ENCODE peak calls at places on chromosomes 3 and 15, in nine cellular contexts. One of them, this sample, is unnamed.

GRCh38 chr3:81550415-81550814 is 211.0 kb downstream of the GBE1 start:
- DNase-seq in heart right ventricle: no peak
- DNase-seq in ovary: no peak
- DNase-seq in colonic mucosa: no peak
- DNase-seq in left ventricle myocardium inferior: no peak
- DNase-seq in heart left ventricle: no peak
- DNase-seq in esophagus muscularis mucosa: no peak
- DNase-seq in CD8-positive, alpha-beta T cell: no peak
- DNase-seq in Peyer's patch: no peak
- DNase-seq in this sample: no peak

GRCh38 chr3:149342413-149343340 is 9.2 kb upstream of the TM4SF18 start:
- DNase-seq in heart right ventricle: no peak
- DNase-seq in ovary: no peak
- DNase-seq in colonic mucosa: no peak
- DNase-seq in left ventricle myocardium inferior: no peak
- DNase-seq in heart left ventricle: no peak
- DNase-seq in esophagus muscularis mucosa: no peak
- DNase-seq in CD8-positive, alpha-beta T cell: no peak
- DNase-seq in Peyer's patch: no peak
- DNase-seq in this sample: no peak

GRCh38 chr3:49493901-49494300 is 23.8 kb downstream of the DAG1 start:
- DNase-seq in heart right ventricle: no peak
- DNase-seq in ovary: no peak
- DNase-seq in colonic mucosa: no peak
- DNase-seq in left ventricle myocardium inferior: no peak
- DNase-seq in heart left ventricle: no peak
- DNase-seq in esophagus muscularis mucosa: no peak
- DNase-seq in CD8-positive, alpha-beta T cell: no peak
- DNase-seq in Peyer's patch: no peak
- DNase-seq in this sample: no peak

GRCh38 chr3:42025388-42026138 is 63.7 kb upstream of the ULK4 start:
- DNase-seq in heart right ventricle: peak; percentile 78
- DNase-seq in ovary: peak; percentile 89
- DNase-seq in colonic mucosa: peak; percentile 86
- DNase-seq in left ventricle myocardium inferior: peak; percentile 91
- DNase-seq in heart left ventricle: peak; percentile 95
- DNase-seq in esophagus muscularis mucosa: peak; percentile 98
- DNase-seq in CD8-positive, alpha-beta T cell: no peak
- DNase-seq in Peyer's patch: peak; percentile 74
- DNase-seq in this sample: peak; percentile 72

GRCh38 chr3:169497567-169498257 is 165.8 kb downstream of the MECOM start:
- DNase-seq in heart right ventricle: no peak
- DNase-seq in ovary: no peak
- DNase-seq in colonic mucosa: no peak
- DNase-seq in left ventricle myocardium inferior: no peak
- DNase-seq in heart left ventricle: no peak
- DNase-seq in esophagus muscularis mucosa: no peak
- DNase-seq in CD8-positive, alpha-beta T cell: no peak
- DNase-seq in Peyer's patch: no peak
- DNase-seq in this sample: no peak

GRCh38 chr15:77038312-77039216 is 32.3 kb downstream of the TSPAN3 start:
- DNase-seq in heart right ventricle: no peak
- DNase-seq in ovary: no peak
- DNase-seq in colonic mucosa: no peak
- DNase-seq in left ventricle myocardium inferior: no peak
- DNase-seq in heart left ventricle: no peak
- DNase-seq in esophagus muscularis mucosa: no peak
- DNase-seq in CD8-positive, alpha-beta T cell: peak; percentile 48
- DNase-seq in Peyer's patch: no peak
- DNase-seq in this sample: no peak

GRCh38 chr15:100216177-100216576 is 125.6 kb downstream of the ADAMTS17 start:
- DNase-seq in heart right ventricle: peak; percentile 29
- DNase-seq in ovary: no peak
- DNase-seq in colonic mucosa: no peak
- DNase-seq in left ventricle myocardium inferior: no peak
- DNase-seq in heart left ventricle: no peak
- DNase-seq in esophagus muscularis mucosa: no peak
- DNase-seq in CD8-positive, alpha-beta T cell: no peak
- DNase-seq in Peyer's patch: no peak
- DNase-seq in this sample: no peak

GRCh38 chr15:56821721-56822425 is 88.6 kb upstream of the ZNF280D start:
- DNase-seq in heart right ventricle: peak; percentile 40
- DNase-seq in ovary: peak; percentile 40
- DNase-seq in colonic mucosa: peak; percentile 71
- DNase-seq in left ventricle myocardium inferior: peak; percentile 24
- DNase-seq in heart left ventricle: peak; percentile 61
- DNase-seq in esophagus muscularis mucosa: no peak
- DNase-seq in CD8-positive, alpha-beta T cell: peak; percentile 71
- DNase-seq in Peyer's patch: peak; percentile 24
- DNase-seq in this sample: peak; percentile 75

GRCh38 chr15:42140383-42141070 is 15.9 kb downstream of the PLA2G4F start:
- DNase-seq in heart right ventricle: no peak
- DNase-seq in ovary: no peak
- DNase-seq in colonic mucosa: no peak
- DNase-seq in left ventricle myocardium inferior: no peak
- DNase-seq in heart left ventricle: no peak
- DNase-seq in esophagus muscularis mucosa: no peak
- DNase-seq in CD8-positive, alpha-beta T cell: no peak
- DNase-seq in Peyer's patch: no peak
- DNase-seq in this sample: no peak

GRCh38 chr3:38738630-38739395 is 77.2 kb downstream of the SCN10A start:
- DNase-seq in heart right ventricle: no peak
- DNase-seq in ovary: no peak
- DNase-seq in colonic mucosa: peak; percentile 46
- DNase-seq in left ventricle myocardium inferior: no peak
- DNase-seq in heart left ventricle: no peak
- DNase-seq in esophagus muscularis mucosa: no peak
- DNase-seq in CD8-positive, alpha-beta T cell: no peak
- DNase-seq in Peyer's patch: no peak
- DNase-seq in this sample: peak; percentile 54

GRCh38 chr3:157335198-157335597 is 101.5 kb upstream of the PTX3 start:
- DNase-seq in heart right ventricle: no peak
- DNase-seq in ovary: no peak
- DNase-seq in colonic mucosa: no peak
- DNase-seq in left ventricle myocardium inferior: no peak
- DNase-seq in heart left ventricle: no peak
- DNase-seq in esophagus muscularis mucosa: no peak
- DNase-seq in CD8-positive, alpha-beta T cell: no peak
- DNase-seq in Peyer's patch: no peak
- DNase-seq in this sample: no peak

GRCh38 chr3:13296662-13297061 is 123.5 kb downstream of the NUP210 start:
- DNase-seq in heart right ventricle: no peak
- DNase-seq in ovary: no peak
- DNase-seq in colonic mucosa: no peak
- DNase-seq in left ventricle myocardium inferior: no peak
- DNase-seq in heart left ventricle: no peak
- DNase-seq in esophagus muscularis mucosa: no peak
- DNase-seq in CD8-positive, alpha-beta T cell: no peak
- DNase-seq in Peyer's patch: no peak
- DNase-seq in this sample: no peak

GRCh38 chr3:56862352-56863062 is 60.8 kb upstream of the ARHGEF3 start:
- DNase-seq in heart right ventricle: no peak
- DNase-seq in ovary: peak; percentile 34
- DNase-seq in colonic mucosa: no peak
- DNase-seq in left ventricle myocardium inferior: no peak
- DNase-seq in heart left ventricle: no peak
- DNase-seq in esophagus muscularis mucosa: no peak
- DNase-seq in CD8-positive, alpha-beta T cell: no peak
- DNase-seq in Peyer's patch: no peak
- DNase-seq in this sample: no peak

GRCh38 chr3:73472429-73472828 is 152.3 kb downstream of the PDZRN3 start:
- DNase-seq in heart right ventricle: no peak
- DNase-seq in ovary: no peak
- DNase-seq in colonic mucosa: no peak
- DNase-seq in left ventricle myocardium inferior: no peak
- DNase-seq in heart left ventricle: no peak
- DNase-seq in esophagus muscularis mucosa: no peak
- DNase-seq in CD8-positive, alpha-beta T cell: no peak
- DNase-seq in Peyer's patch: no peak
- DNase-seq in this sample: peak; percentile 37

GRCh38 chr3:128071771-128072453 is 19.7 kb downstream of the SEC61A1 start:
- DNase-seq in heart right ventricle: no peak
- DNase-seq in ovary: no peak
- DNase-seq in colonic mucosa: peak; percentile 17
- DNase-seq in left ventricle myocardium inferior: no peak
- DNase-seq in heart left ventricle: no peak
- DNase-seq in esophagus muscularis mucosa: peak; percentile 87
- DNase-seq in CD8-positive, alpha-beta T cell: peak; percentile 44
- DNase-seq in Peyer's patch: no peak
- DNase-seq in this sample: no peak

GRCh38 chr15:58444056-58444455 is 12.3 kb downstream of the LIPC start:
- DNase-seq in heart right ventricle: no peak
- DNase-seq in ovary: no peak
- DNase-seq in colonic mucosa: no peak
- DNase-seq in left ventricle myocardium inferior: no peak
- DNase-seq in heart left ventricle: no peak
- DNase-seq in esophagus muscularis mucosa: no peak
- DNase-seq in CD8-positive, alpha-beta T cell: no peak
- DNase-seq in Peyer's patch: no peak
- DNase-seq in this sample: no peak

GRCh38 chr3:37221407-37221806 is 47.0 kb upstream of the LRRFIP2 start:
- DNase-seq in heart right ventricle: no peak
- DNase-seq in ovary: no peak
- DNase-seq in colonic mucosa: no peak
- DNase-seq in left ventricle myocardium inferior: no peak
- DNase-seq in heart left ventricle: no peak
- DNase-seq in esophagus muscularis mucosa: no peak
- DNase-seq in CD8-positive, alpha-beta T cell: no peak
- DNase-seq in Peyer's patch: no peak
- DNase-seq in this sample: no peak

GRCh38 chr3:46427929-46428833 is 21.1 kb downstream of the CCRL2 start:
- DNase-seq in heart right ventricle: no peak
- DNase-seq in ovary: no peak
- DNase-seq in colonic mucosa: no peak
- DNase-seq in left ventricle myocardium inferior: no peak
- DNase-seq in heart left ventricle: no peak
- DNase-seq in esophagus muscularis mucosa: no peak
- DNase-seq in CD8-positive, alpha-beta T cell: no peak
- DNase-seq in Peyer's patch: no peak
- DNase-seq in this sample: no peak

GRCh38 chr3:114829786-114830185 is 317.3 kb downstream of the ZBTB20 start:
- DNase-seq in heart right ventricle: no peak
- DNase-seq in ovary: no peak
- DNase-seq in colonic mucosa: no peak
- DNase-seq in left ventricle myocardium inferior: no peak
- DNase-seq in heart left ventricle: no peak
- DNase-seq in esophagus muscularis mucosa: no peak
- DNase-seq in CD8-positive, alpha-beta T cell: no peak
- DNase-seq in Peyer's patch: no peak
- DNase-seq in this sample: no peak

GRCh38 chr3:119559441-119559963 is at the start of gene CD80:
- DNase-seq in heart right ventricle: peak; percentile 31
- DNase-seq in ovary: no peak
- DNase-seq in colonic mucosa: peak; percentile 70
- DNase-seq in left ventricle myocardium inferior: peak; percentile 43
- DNase-seq in heart left ventricle: peak; percentile 44
- DNase-seq in esophagus muscularis mucosa: no peak
- DNase-seq in CD8-positive, alpha-beta T cell: peak; percentile 59
- DNase-seq in Peyer's patch: peak; percentile 82
- DNase-seq in this sample: peak; percentile 32
- TF ChIP-seq CTCF in heart right ventricle: peak; percentile 15
- TF ChIP-seq CTCF in ovary: no peak
- TF ChIP-seq CTCF in colonic mucosa: peak; percentile 28
- TF ChIP-seq CTCF in left ventricle myocardium inferior: peak; percentile 43
- TF ChIP-seq CTCF in heart left ventricle: no peak
- TF ChIP-seq CTCF in esophagus muscularis mucosa: peak; percentile 21
- TF ChIP-seq CTCF in CD8-positive, alpha-beta T cell: peak; percentile 15
- TF ChIP-seq CTCF in Peyer's patch: peak; percentile 38
- TF ChIP-seq CTCF in this sample: peak; percentile 23

GRCh38 chr15:75930866-75931265 is 27.2 kb downstream of the FBXO22 start:
- DNase-seq in heart right ventricle: no peak
- DNase-seq in ovary: no peak
- DNase-seq in colonic mucosa: no peak
- DNase-seq in left ventricle myocardium inferior: no peak
- DNase-seq in heart left ventricle: no peak
- DNase-seq in esophagus muscularis mucosa: no peak
- DNase-seq in CD8-positive, alpha-beta T cell: no peak
- DNase-seq in Peyer's patch: no peak
- DNase-seq in this sample: no peak
- H3K36me3 ChIP-seq in heart right ventricle: no peaks in the 10 kb centered on the region
- H3K36me3 ChIP-seq in ovary: no peaks in the 10 kb centered on the region
- H3K36me3 ChIP-seq in colonic mucosa: peaks cover 9% of the 10 kb centered on the region
- H3K36me3 ChIP-seq in left ventricle myocardium inferior: peaks cover 50% of the 10 kb centered on the region
- H3K36me3 ChIP-seq in heart left ventricle: peaks cover 19% of the 10 kb centered on the region
- H3K36me3 ChIP-seq in esophagus muscularis mucosa: peaks cover 25% of the 10 kb centered on the region
- H3K36me3 ChIP-seq in CD8-positive, alpha-beta T cell: peaks cover 22% of the 10 kb centered on the region
- H3K36me3 ChIP-seq in Peyer's patch: no peaks in the 10 kb centered on the region
- H3K36me3 ChIP-seq in this sample: peaks cover 9% of the 10 kb centered on the region

GRCh38 chr3:84825817-84826216 is 133.0 kb upstream of the CADM2 start:
- DNase-seq in heart right ventricle: no peak
- DNase-seq in ovary: no peak
- DNase-seq in colonic mucosa: no peak
- DNase-seq in left ventricle myocardium inferior: no peak
- DNase-seq in heart left ventricle: no peak
- DNase-seq in esophagus muscularis mucosa: no peak
- DNase-seq in CD8-positive, alpha-beta T cell: no peak
- DNase-seq in Peyer's patch: no peak
- DNase-seq in this sample: no peak
- TF ChIP-seq CTCF in heart right ventricle: no peak
- TF ChIP-seq CTCF in ovary: no peak
- TF ChIP-seq CTCF in colonic mucosa: no peak
- TF ChIP-seq CTCF in left ventricle myocardium inferior: no peak
- TF ChIP-seq CTCF in heart left ventricle: no peak
- TF ChIP-seq CTCF in esophagus muscularis mucosa: no peak
- TF ChIP-seq CTCF in CD8-positive, alpha-beta T cell: no peak
- TF ChIP-seq CTCF in Peyer's patch: no peak
- TF ChIP-seq CTCF in this sample: peak; percentile 35

GRCh38 chr3:25611193-25611592 is 53.5 kb downstream of the TOP2B start:
- DNase-seq in heart right ventricle: no peak
- DNase-seq in ovary: no peak
- DNase-seq in colonic mucosa: no peak
- DNase-seq in left ventricle myocardium inferior: no peak
- DNase-seq in heart left ventricle: no peak
- DNase-seq in esophagus muscularis mucosa: no peak
- DNase-seq in CD8-positive, alpha-beta T cell: no peak
- DNase-seq in Peyer's patch: no peak
- DNase-seq in this sample: no peak

GRCh38 chr3:25610779-25611178 is 53.9 kb downstream of the TOP2B start:
- DNase-seq in heart right ventricle: no peak
- DNase-seq in ovary: no peak
- DNase-seq in colonic mucosa: no peak
- DNase-seq in left ventricle myocardium inferior: no peak
- DNase-seq in heart left ventricle: no peak
- DNase-seq in esophagus muscularis mucosa: no peak
- DNase-seq in CD8-positive, alpha-beta T cell: no peak
- DNase-seq in Peyer's patch: no peak
- DNase-seq in this sample: no peak

GRCh38 chr3:25604107-25604805 is 60.5 kb downstream of the TOP2B start:
- DNase-seq in heart right ventricle: no peak
- DNase-seq in ovary: no peak
- DNase-seq in colonic mucosa: no peak
- DNase-seq in left ventricle myocardium inferior: no peak
- DNase-seq in heart left ventricle: no peak
- DNase-seq in esophagus muscularis mucosa: no peak
- DNase-seq in CD8-positive, alpha-beta T cell: no peak
- DNase-seq in Peyer's patch: no peak
- DNase-seq in this sample: no peak

DNA sequence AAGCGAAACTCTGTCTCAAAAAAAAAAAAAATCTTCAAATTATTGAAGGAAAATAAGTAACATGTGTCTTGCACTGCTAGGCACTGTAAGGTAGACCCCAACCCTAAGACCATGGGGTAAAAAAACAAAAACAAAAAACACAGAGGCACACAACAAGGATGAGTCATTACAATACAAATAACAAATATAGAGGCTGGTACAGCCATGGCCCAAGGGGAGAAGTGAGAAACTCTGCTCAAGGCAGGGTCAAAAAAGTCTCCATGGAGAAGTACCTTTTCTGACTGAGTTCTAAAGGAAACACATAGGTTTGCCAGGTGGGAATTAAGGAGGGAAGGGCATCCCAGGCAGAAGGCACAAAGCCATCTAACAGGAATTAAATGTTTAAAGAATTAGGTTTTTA is 54.5 kb downstream of the TOP2B start:
- DNase-seq in heart right ventricle: no peak
- DNase-seq in ovary: no peak
- DNase-seq in colonic mucosa: no peak
- DNase-seq in left ventricle myocardium inferior: no peak
- DNase-seq in heart left ventricle: no peak
- DNase-seq in esophagus muscularis mucosa: no peak
- DNase-seq in CD8-positive, alpha-beta T cell: no peak
- DNase-seq in Peyer's patch: no peak
- DNase-seq in this sample: no peak
- H3K36me3 ChIP-seq in heart right ventricle: peaks cover 7% of the 10 kb centered on the region
- H3K36me3 ChIP-seq in ovary: no peaks in the 10 kb centered on the region
- H3K36me3 ChIP-seq in colonic mucosa: peaks cover 6% of the 10 kb centered on the region
- H3K36me3 ChIP-seq in left ventricle myocardium inferior: peaks cover 98% of the 10 kb centered on the region
- H3K36me3 ChIP-seq in heart left ventricle: peaks cover 75% of the 10 kb centered on the region
- H3K36me3 ChIP-seq in esophagus muscularis mucosa: peaks cover 89% of the 10 kb centered on the region
- H3K36me3 ChIP-seq in CD8-positive, alpha-beta T cell: peaks cover 52% of the 10 kb centered on the region
- H3K36me3 ChIP-seq in Peyer's patch: no peaks in the 10 kb centered on the region
- H3K36me3 ChIP-seq in this sample: no peaks in the 10 kb centered on the region

This sample was measured in BE2C.